ENCODE peak calls at places on chromosome 19, in four cellular contexts. F, O, K and G are unnamed samples.
A peak's percentile ranks its signal among the peaks of the same experiment; 100 is the strongest.

GRCh38 chr19:54266133-54266532 is 9.1 kb upstream of the LILRB5 start:
- DNase-seq in F (peak; percentile 27), O (peak; percentile 74), K (peak; percentile 88), G (peak; percentile 71)

GRCh38 chr19:38400361-38400760 is 2.5 kb upstream of the FAM98C start:
- DNase-seq in O (no peak), F (no peak), K (no peak), G (no peak)

GRCh38 chr19:11480927-11481776 is at the start of gene ELAVL3:
- DNase-seq in F (no peak), K (no peak), O (no peak), G (peak; percentile 53)

GRCh38 chr19:30565680-30566079 is 193.5 kb downstream of the ZNF536 start:
- DNase-seq in K (no peak), F (no peak), O (no peak), G (no peak)

GRCh38 chr19:48836089-48837017 is at the start of gene HSD17B14:
- DNase-seq in K (peak; percentile 62), F (no peak), O (no peak), G (no peak)

GRCh38 chr19:4352701-4353121 is 9.3 kb downstream of the MPND start:
- DNase-seq in O (no peak), K (peak; percentile 68), F (no peak), G (peak; percentile 80)

GRCh38 chr19:42282036-42282762 is 13.1 kb downstream of the CIC start:
- DNase-seq in F (no peak), O (no peak), K (no peak), G (no peak)

GRCh38 chr19:11383706-11384048 is 437 bp downstream of the EPOR start:
- DNase-seq in O (peak; percentile 32), F (no peak), K (no peak), G (peak; percentile 5)

GRCh38 chr19:48170817-48171347 is 402 bp downstream of the ZSWIM9 start:
- DNase-seq in O (no peak), F (no peak), K (no peak), G (no peak)

GRCh38 chr19:32309711-32310390 is 35.6 kb upstream of the ZNF507 start:
- DNase-seq in O (no peak), K (no peak), F (no peak), G (no peak)

GRCh38 chr19:3125900-3126524 is 9.8 kb upstream of the GNA15 start:
- DNase-seq in O (peak; percentile 86), K (peak; percentile 91), F (no peak), G (peak; percentile 84)

GRCh38 chr19:15378529-15379082 is 981 bp downstream of the AKAP8 start:
- DNase-seq in K (peak; percentile 71), O (peak; percentile 70), F (peak; percentile 36), G (peak; percentile 81)

GRCh38 chr19:58468216-58468839 is 1.4 kb downstream of the ZNF324 start:
- DNase-seq in K (no peak), O (no peak), F (no peak), G (peak; percentile 25)

GRCh38 chr19:13881231-13881691 is 4.3 kb downstream of the NANOS3 start:
- DNase-seq in K (no peak), F (no peak), O (peak; percentile 48), G (no peak)

GRCh38 chr19:32865326-32865725 is 4.2 kb downstream of the SLC7A9 start:
- DNase-seq in F (no peak), K (no peak), O (no peak), G (no peak)

GRCh38 chr19:32037998-32038732 is 307.2 kb upstream of the ZNF507 start:
- DNase-seq in O (peak; percentile 27), K (no peak), F (no peak), G (no peak)

GRCh38 chr19:12932392-12933286 is 872 bp downstream of the FARSA start:
- DNase-seq in F (no peak), K (no peak), O (no peak), G (peak; percentile 33)

GRCh38 chr19:13085673-13086072 is 17.0 kb downstream of the LYL1 start:
- DNase-seq in F (no peak), K (no peak), O (no peak), G (no peak)

GRCh38 chr19:23393121-23393520 is 2.1 kb downstream of the ZNF91 start:
- DNase-seq in K (no peak), F (no peak), O (no peak), G (no peak)
- TF ChIP-seq CTCF in K (no peak), F (no peak), O (no peak), G (no peak)

DNA sequence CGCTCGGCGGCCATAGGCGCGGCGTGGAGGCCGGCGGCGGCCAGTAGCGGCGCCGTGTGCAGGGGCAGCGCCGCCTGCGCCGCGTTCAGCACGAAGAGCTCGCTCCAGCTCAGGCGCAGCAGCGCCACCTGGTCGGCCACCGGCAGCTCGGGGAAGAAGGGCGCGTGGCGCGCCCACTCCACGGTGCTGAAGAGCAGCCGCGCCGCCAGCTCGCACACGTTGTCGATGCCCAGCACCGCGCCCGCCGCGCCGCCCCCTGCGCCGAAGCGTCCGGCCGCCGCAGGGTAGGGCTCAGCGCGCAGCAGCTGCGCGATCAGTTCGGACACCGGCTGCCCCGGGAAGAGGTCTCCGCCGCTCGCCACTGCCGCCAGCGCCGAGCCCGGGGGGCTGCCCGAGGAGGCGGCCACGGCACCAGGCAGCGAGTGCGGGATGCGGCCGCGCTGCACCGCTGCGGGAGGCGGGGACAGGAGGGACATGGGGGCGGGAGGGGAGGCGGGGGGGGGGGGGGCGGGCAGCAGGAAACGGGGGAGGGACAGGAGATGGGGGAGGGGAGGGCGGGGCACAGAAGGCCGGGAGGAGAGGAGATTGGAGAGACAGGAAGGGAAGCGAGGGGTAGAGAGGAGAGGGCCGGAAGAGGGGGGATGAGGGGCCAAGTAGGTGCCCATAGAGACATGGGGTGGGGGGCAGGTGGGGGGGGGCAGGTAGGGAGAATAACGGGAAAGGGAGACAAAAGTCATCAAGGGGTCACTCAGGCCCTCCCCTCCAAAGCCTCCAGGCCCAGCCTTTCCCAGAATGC is 9.8 kb downstream of the OCEL1 start:
- DNase-seq in F (peak; percentile 30), O (peak; percentile 85), K (peak; percentile 84), G (peak; percentile 89)
- TF ChIP-seq CTCF in F (peak; percentile 64), O (peak; percentile 26), K (no peak), G (peak; percentile 87)

GRCh38 chr19:18712981-18713380 is 29.5 kb downstream of the CRTC1 start:
- DNase-seq in O (no peak), F (no peak), K (no peak), G (no peak)
- TF ChIP-seq CTCF in O (no peak), F (no peak), K (no peak), G (no peak)

DNA sequence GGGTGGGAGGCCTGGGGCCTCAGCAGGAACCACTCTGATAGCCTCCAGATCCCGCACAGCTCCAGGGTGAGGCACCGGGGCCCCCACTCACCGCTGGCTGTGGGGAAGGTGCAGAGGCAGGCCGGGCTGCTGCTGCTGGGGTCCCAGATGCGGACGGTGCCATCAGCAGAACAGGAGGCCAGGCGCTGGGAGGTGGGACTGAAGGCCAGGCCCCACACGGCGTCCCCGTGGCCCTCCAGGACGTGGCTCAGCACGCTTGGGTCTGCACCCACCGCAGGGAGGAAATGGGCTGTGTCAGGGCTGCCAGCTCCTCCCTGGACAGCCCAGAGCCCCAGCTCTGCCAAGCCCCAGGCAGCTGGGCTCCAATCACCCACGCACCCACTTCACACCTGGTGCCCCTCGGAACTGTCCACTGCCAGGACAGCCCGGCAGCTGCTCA is 6.1 kb upstream of the PRKD2 start:
- DNase-seq in K (no peak), F (no peak), O (no peak), G (no peak)
- TF ChIP-seq CTCF in K (no peak), F (no peak), O (no peak), G (no peak)

GRCh38 chr19:28985201-28985600 is 227.8 kb downstream of the UQCRFS1 start:
- DNase-seq in F (no peak), K (no peak), O (no peak), G (no peak)

GRCh38 chr19:28981994-28982393 is 231.0 kb downstream of the UQCRFS1 start:
- DNase-seq in O (no peak), K (no peak), F (no peak), G (no peak)

GRCh38 chr19:28984315-28984714 is 228.6 kb downstream of the UQCRFS1 start:
- DNase-seq in O (no peak), K (no peak), F (no peak), G (no peak)

GRCh38 chr19:28977826-28978225 is 235.1 kb downstream of the UQCRFS1 start:
- DNase-seq in F (no peak), K (no peak), O (no peak), G (no peak)

DNA sequence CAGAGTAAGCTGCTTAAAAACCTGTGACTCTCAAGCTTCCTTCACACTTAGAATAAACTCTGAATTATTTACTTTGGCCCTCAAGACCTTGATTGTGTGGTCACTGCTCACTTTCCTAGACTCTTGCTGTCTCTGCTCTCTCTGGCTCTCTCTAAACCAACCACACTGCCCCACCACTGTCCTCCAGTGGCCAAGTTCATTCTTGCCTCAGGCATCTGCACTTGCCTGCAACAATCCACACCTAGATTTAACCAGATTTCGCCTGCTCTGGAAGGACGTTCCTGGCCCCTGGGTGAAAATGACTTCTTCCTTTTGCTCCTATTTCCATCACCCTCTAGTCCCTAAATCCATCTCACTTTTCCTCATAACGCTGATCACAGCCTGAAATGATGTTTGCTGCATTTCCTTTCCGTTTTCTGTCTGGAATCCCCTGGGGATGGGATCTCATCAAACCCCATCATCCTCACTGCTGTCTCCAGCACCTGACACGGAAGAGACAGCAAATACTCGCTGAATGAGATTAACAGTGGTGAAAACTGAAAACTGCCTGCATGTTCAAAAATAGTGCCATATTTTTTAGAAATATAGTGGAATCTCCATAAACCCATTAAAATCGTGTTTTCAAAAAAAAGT is 232.6 kb downstream of the UQCRFS1 start:
- DNase-seq in F (no peak), O (no peak), K (no peak), G (no peak)
- TF ChIP-seq CTCF in F (no peak), O (no peak), K (no peak), G (no peak)

GRCh38 chr19:35513975-35514809 is 743 bp upstream of the DMKN start:
- DNase-seq in O (no peak), K (no peak), F (no peak), G (no peak)
- TF ChIP-seq CTCF in O (no peak), K (no peak), F (peak; percentile 15), G (no peak)

GRCh38 chr19:8426283-8426682 is 13.2 kb downstream of the MARCHF2 start:
- DNase-seq in F (no peak), K (no peak), O (no peak), G (no peak)

GRCh38 chr19:8423821-8424223 is 10.7 kb downstream of the MARCHF2 start:
- DNase-seq in K (peak; percentile 76), O (peak; percentile 74), F (no peak), G (no peak)

DNA sequence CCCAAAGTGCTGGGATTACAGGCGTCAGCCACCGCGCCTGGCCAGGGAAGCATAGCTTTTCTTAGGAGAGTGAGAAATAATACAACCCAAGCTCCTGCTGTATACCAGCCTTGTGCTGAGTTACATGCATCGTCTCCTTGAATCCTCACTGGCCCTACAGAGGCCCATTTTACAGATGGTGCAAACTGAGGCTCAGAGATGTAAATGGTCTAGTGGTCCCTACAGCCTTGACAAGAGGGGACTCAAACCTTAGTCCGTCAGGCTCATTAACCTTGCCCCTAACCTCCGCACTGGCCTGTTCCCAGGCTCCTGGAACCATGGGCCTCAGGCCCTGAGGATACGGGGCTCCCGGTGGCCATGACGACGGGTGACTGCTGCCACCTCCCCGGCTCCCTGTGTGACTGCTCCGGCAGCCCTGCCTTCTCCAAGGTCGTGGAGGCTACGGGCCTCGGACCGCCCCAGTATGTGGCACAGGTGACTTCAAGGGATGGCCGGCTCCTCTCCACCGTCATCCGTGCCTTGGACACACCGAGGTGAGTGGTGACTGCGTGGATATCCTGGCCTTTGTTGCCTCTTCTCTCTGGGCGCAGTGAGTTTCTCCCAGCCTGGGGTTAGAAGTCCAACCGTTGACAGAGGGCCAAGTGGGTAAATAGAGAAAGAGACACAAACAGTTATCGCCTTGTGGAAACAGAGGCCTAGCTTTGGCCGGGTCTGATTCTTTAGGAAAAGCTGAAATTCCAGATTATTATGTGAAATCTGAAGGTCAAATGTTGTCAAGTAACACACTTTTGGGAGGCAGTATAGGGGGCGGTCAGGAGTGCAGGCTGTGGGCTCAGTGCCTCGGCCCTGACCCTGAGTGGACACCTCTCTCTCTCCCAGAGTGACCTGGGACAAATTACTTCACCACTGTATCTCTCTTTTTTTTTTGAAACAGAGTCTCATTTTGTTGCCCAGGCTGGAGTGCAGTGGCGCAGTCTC is 8.7 kb downstream of the MARCHF2 start:
- DNase-seq in O (no peak), F (no peak), K (peak; percentile 61), G (no peak)
- TF ChIP-seq CTCF in O (no peak), F (no peak), K (no peak), G (no peak)